ENCODE peak calls at places on chromosomes 4 and X, in ten cellular contexts. One of them, this sample, is unnamed.

GRCh38 chr4:119103263-119103662 is 32.4 kb upstream of the MYOZ2 start:
- DNase-seq in fibroblast of pulmonary artery: peak
- DNase-seq in esophagus squamous epithelium: no peak
- DNase-seq in left lung: no peak
- DNase-seq in progenitor cell of endocrine pancreas: no peak
- DNase-seq in RWPE1: peak
- DNase-seq in cardiac fibroblast: peak
- DNase-seq in AG10803: peak
- DNase-seq in PC-3: peak
- DNase-seq in fibroblast of lung: peak
- DNase-seq in this sample: peak

GRCh38 chrX:17377047-17377692 is 2.2 kb downstream of the NHS start:
- DNase-seq in AG10803: peak
- DNase-seq in fibroblast of lung: peak
- DNase-seq in progenitor cell of endocrine pancreas: peak
- DNase-seq in cardiac fibroblast: no peak
- DNase-seq in esophagus squamous epithelium: no peak
- DNase-seq in fibroblast of pulmonary artery: peak
- DNase-seq in PC-3: no peak
- DNase-seq in RWPE1: peak
- DNase-seq in left lung: peak
- DNase-seq in this sample: no peak

GRCh38 chr4:42655921-42656735 is 777 bp downstream of the ATP8A1 start:
- DNase-seq in left lung: peak
- DNase-seq in AG10803: no peak
- DNase-seq in esophagus squamous epithelium: no peak
- DNase-seq in PC-3: peak
- DNase-seq in RWPE1: no peak
- DNase-seq in fibroblast of pulmonary artery: no peak
- DNase-seq in cardiac fibroblast: no peak
- DNase-seq in fibroblast of lung: no peak
- DNase-seq in progenitor cell of endocrine pancreas: peak
- DNase-seq in this sample: no peak

GRCh38 chr4:158535130-158535614 is 13.5 kb downstream of the RXFP1 start:
- DNase-seq in RWPE1: peak
- DNase-seq in progenitor cell of endocrine pancreas: no peak
- DNase-seq in cardiac fibroblast: peak
- DNase-seq in fibroblast of pulmonary artery: peak
- DNase-seq in PC-3: peak
- DNase-seq in fibroblast of lung: peak
- DNase-seq in AG10803: peak
- DNase-seq in left lung: no peak
- DNase-seq in esophagus squamous epithelium: no peak
- DNase-seq in this sample: peak

GRCh38 chrX:78321809-78322208 is 5.6 kb downstream of the CYSLTR1 start:
- DNase-seq in RWPE1: no peak
- DNase-seq in fibroblast of lung: no peak
- DNase-seq in esophagus squamous epithelium: no peak
- DNase-seq in cardiac fibroblast: no peak
- DNase-seq in left lung: no peak
- DNase-seq in AG10803: no peak
- DNase-seq in fibroblast of pulmonary artery: no peak
- DNase-seq in progenitor cell of endocrine pancreas: no peak
- DNase-seq in PC-3: peak
- DNase-seq in this sample: no peak

GRCh38 chr4:155604718-155605601 is 61.7 kb upstream of the GUCY1A1 start:
- DNase-seq in RWPE1: peak
- DNase-seq in cardiac fibroblast: peak
- DNase-seq in esophagus squamous epithelium: no peak
- DNase-seq in progenitor cell of endocrine pancreas: no peak
- DNase-seq in left lung: no peak
- DNase-seq in AG10803: peak
- DNase-seq in fibroblast of pulmonary artery: peak
- DNase-seq in fibroblast of lung: peak
- DNase-seq in PC-3: peak
- DNase-seq in this sample: peak

GRCh38 chr4:42628740-42629139 is 28.2 kb downstream of the ATP8A1 start:
- DNase-seq in fibroblast of lung: no peak
- DNase-seq in left lung: no peak
- DNase-seq in esophagus squamous epithelium: no peak
- DNase-seq in AG10803: no peak
- DNase-seq in PC-3: no peak
- DNase-seq in RWPE1: no peak
- DNase-seq in cardiac fibroblast: no peak
- DNase-seq in fibroblast of pulmonary artery: no peak
- DNase-seq in progenitor cell of endocrine pancreas: no peak
- DNase-seq in this sample: no peak

GRCh38 chrX:138917781-138918180 is 206.3 kb upstream of the FGF13 start:
- DNase-seq in progenitor cell of endocrine pancreas: no peak
- DNase-seq in fibroblast of lung: peak
- DNase-seq in esophagus squamous epithelium: no peak
- DNase-seq in AG10803: peak
- DNase-seq in PC-3: peak
- DNase-seq in left lung: no peak
- DNase-seq in fibroblast of pulmonary artery: peak
- DNase-seq in RWPE1: peak
- DNase-seq in cardiac fibroblast: peak
- DNase-seq in this sample: no peak

GRCh38 chr4:180164799-180165198 is 2078.4 kb upstream of the TENM3 start:
- DNase-seq in cardiac fibroblast: no peak
- DNase-seq in fibroblast of lung: peak
- DNase-seq in fibroblast of pulmonary artery: peak
- DNase-seq in left lung: no peak
- DNase-seq in progenitor cell of endocrine pancreas: no peak
- DNase-seq in AG10803: no peak
- DNase-seq in esophagus squamous epithelium: no peak
- DNase-seq in RWPE1: no peak
- DNase-seq in PC-3: peak
- DNase-seq in this sample: no peak

GRCh38 chr4:20313237-20314030 is 61.7 kb downstream of the SLIT2 start:
- DNase-seq in fibroblast of pulmonary artery: peak
- DNase-seq in left lung: peak
- DNase-seq in fibroblast of lung: no peak
- DNase-seq in esophagus squamous epithelium: no peak
- DNase-seq in AG10803: no peak
- DNase-seq in PC-3: no peak
- DNase-seq in progenitor cell of endocrine pancreas: peak
- DNase-seq in RWPE1: no peak
- DNase-seq in cardiac fibroblast: peak
- DNase-seq in this sample: no peak
- TF ChIP-seq CTCF in fibroblast of pulmonary artery: peak
- TF ChIP-seq CTCF in left lung: no peak
- TF ChIP-seq CTCF in fibroblast of lung: peak
- TF ChIP-seq CTCF in esophagus squamous epithelium: no peak
- TF ChIP-seq CTCF in AG10803: no peak
- TF ChIP-seq CTCF in PC-3: no peak
- TF ChIP-seq CTCF in progenitor cell of endocrine pancreas: peak
- TF ChIP-seq CTCF in RWPE1: no peak
- TF ChIP-seq CTCF in cardiac fibroblast: no peak
- TF ChIP-seq CTCF in this sample: no peak

GRCh38 chrX:72545990-72546389 is 26.7 kb downstream of the HDAC8 start:
- DNase-seq in fibroblast of pulmonary artery: peak
- DNase-seq in AG10803: no peak
- DNase-seq in esophagus squamous epithelium: no peak
- DNase-seq in PC-3: peak
- DNase-seq in progenitor cell of endocrine pancreas: no peak
- DNase-seq in fibroblast of lung: peak
- DNase-seq in left lung: no peak
- DNase-seq in cardiac fibroblast: peak
- DNase-seq in RWPE1: no peak
- DNase-seq in this sample: no peak
- TF ChIP-seq CTCF in fibroblast of pulmonary artery: peak
- TF ChIP-seq CTCF in AG10803: no peak
- TF ChIP-seq CTCF in esophagus squamous epithelium: no peak
- TF ChIP-seq CTCF in PC-3: peak
- TF ChIP-seq CTCF in progenitor cell of endocrine pancreas: no peak
- TF ChIP-seq CTCF in fibroblast of lung: no peak
- TF ChIP-seq CTCF in left lung: no peak
- TF ChIP-seq CTCF in cardiac fibroblast: peak
- TF ChIP-seq CTCF in RWPE1: no peak
- TF ChIP-seq CTCF in this sample: no peak

DNA sequence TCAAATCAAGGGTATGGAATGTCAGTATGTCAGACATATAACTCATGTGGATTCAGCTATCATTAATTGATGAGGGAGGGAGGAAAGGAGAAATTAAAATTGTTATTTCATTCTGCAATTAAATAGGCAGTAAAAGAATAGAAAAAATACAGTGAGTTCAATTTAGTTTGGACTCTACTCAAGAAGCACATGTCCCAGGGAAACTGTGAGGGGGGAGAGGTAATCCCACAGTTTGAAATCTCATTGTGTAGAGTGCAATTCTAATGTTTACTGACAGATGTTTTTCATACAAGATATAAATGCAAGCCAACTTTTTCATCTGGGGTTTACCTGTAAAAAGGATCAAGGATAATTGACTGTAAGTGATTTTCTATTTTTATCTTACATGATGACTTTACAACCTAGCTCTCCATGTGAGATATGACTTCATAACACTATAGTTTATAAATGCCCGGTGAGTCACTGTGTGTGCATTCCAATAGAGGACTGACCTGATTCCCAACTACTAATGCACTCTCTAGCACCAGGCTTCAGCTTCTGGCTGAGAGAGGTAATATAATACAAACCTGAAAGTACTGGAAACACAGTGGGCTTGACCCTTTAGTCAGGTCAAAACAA is 35.2 kb upstream of the SCD5 start:
- DNase-seq in fibroblast of lung: peak
- DNase-seq in AG10803: peak
- DNase-seq in cardiac fibroblast: peak
- DNase-seq in fibroblast of pulmonary artery: peak
- DNase-seq in left lung: no peak
- DNase-seq in progenitor cell of endocrine pancreas: no peak
- DNase-seq in esophagus squamous epithelium: no peak
- DNase-seq in PC-3: peak
- DNase-seq in RWPE1: peak
- DNase-seq in this sample: peak
- TF ChIP-seq CTCF in fibroblast of lung: peak
- TF ChIP-seq CTCF in AG10803: peak
- TF ChIP-seq CTCF in cardiac fibroblast: no peak
- TF ChIP-seq CTCF in fibroblast of pulmonary artery: peak
- TF ChIP-seq CTCF in left lung: no peak
- TF ChIP-seq CTCF in progenitor cell of endocrine pancreas: no peak
- TF ChIP-seq CTCF in esophagus squamous epithelium: peak
- TF ChIP-seq CTCF in PC-3: no peak
- TF ChIP-seq CTCF in RWPE1: no peak
- TF ChIP-seq CTCF in this sample: peak

GRCh38 chrX:20141281-20142220 is at the start of gene EIF1AX:
- DNase-seq in PC-3: peak
- DNase-seq in progenitor cell of endocrine pancreas: peak
- DNase-seq in esophagus squamous epithelium: peak
- DNase-seq in left lung: peak
- DNase-seq in fibroblast of pulmonary artery: peak
- DNase-seq in fibroblast of lung: peak
- DNase-seq in RWPE1: peak
- DNase-seq in cardiac fibroblast: peak
- DNase-seq in AG10803: peak
- DNase-seq in this sample: peak
- TF ChIP-seq CTCF in PC-3: no peak
- TF ChIP-seq CTCF in progenitor cell of endocrine pancreas: no peak
- TF ChIP-seq CTCF in esophagus squamous epithelium: peak
- TF ChIP-seq CTCF in left lung: no peak
- TF ChIP-seq CTCF in fibroblast of pulmonary artery: no peak
- TF ChIP-seq CTCF in fibroblast of lung: no peak
- TF ChIP-seq CTCF in RWPE1: no peak
- TF ChIP-seq CTCF in cardiac fibroblast: no peak
- TF ChIP-seq CTCF in AG10803: no peak
- TF ChIP-seq CTCF in this sample: no peak

DNA sequence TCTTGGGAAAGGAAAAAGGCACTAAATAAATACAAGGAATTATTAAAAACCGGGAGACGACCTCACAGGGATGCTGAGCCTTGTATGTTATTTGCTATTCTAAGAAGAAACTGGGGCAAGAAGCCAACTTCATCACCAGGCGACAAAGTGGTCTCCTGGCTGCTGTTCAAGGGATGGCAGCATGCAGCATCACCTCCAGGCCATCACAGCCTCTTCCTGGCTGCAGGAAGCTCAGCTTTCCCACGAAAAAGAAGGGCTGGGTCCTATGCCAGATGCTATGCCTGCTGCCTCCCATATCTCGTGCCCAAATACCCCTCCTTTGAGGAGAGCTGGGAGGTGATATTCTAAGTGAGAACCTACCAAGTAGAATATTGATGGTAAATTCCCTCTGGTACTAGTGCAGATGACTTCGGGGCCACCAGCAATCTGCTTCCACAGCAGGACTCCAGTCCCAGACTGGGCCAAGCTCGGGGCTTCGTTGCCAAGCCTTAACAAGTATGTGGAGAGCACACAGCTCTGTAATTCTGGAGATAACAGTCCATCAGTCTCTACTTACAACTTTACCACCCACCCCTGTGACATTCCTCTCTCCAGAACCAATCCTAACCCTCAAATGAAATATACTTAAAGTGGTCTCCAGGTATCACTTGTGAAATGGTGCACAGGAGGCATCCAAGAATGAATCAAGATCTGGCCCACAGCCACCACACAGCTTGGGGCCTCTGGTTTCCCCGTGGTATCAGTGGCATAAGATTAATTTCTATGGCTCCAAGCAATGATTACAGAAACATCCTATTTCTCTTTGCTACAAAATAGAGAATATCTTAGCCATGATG is 149.3 kb downstream of the PALLD start:
- DNase-seq in progenitor cell of endocrine pancreas: no peak
- DNase-seq in RWPE1: no peak
- DNase-seq in left lung: no peak
- DNase-seq in cardiac fibroblast: no peak
- DNase-seq in fibroblast of lung: no peak
- DNase-seq in AG10803: no peak
- DNase-seq in esophagus squamous epithelium: no peak
- DNase-seq in PC-3: no peak
- DNase-seq in fibroblast of pulmonary artery: no peak
- DNase-seq in this sample: no peak
- TF ChIP-seq CTCF in progenitor cell of endocrine pancreas: no peak
- TF ChIP-seq CTCF in RWPE1: no peak
- TF ChIP-seq CTCF in left lung: no peak
- TF ChIP-seq CTCF in cardiac fibroblast: no peak
- TF ChIP-seq CTCF in fibroblast of lung: no peak
- TF ChIP-seq CTCF in AG10803: no peak
- TF ChIP-seq CTCF in esophagus squamous epithelium: no peak
- TF ChIP-seq CTCF in PC-3: no peak
- TF ChIP-seq CTCF in fibroblast of pulmonary artery: no peak
- TF ChIP-seq CTCF in this sample: no peak

This sample was measured in HFFc6.